ENCODE peak calls at places on chromosome 6, in nine cellular contexts. U is GOT3; W is A549; Y is activated CD4-positive, alpha-beta T cell treated with anti-CD3 and anti-CD28 coated beads, Interleukin-2, amount 50 U/mL, for 48 hours; D is endothelial cell; X is stimulated activated naive CD4-positive, alpha-beta T cell treated with Interleukin-2 at 50 U/mL for 16 hours; S is iris pigment epithelial cell; C is epithelial cell of esophagus; R is GM13977. G is an unnamed sample.

GRCh38 chr6:97524846-97525245 is 241.8 kb upstream of the MMS22L start:
- DNase-seq in S (no peak), U (no peak), D (peak; percentile 49), R (no peak), W (no peak), Y (no peak), C (peak; percentile 84), X (no peak), G (no peak)

GRCh38 chr6:139833592-139833991 is 459.1 kb upstream of the CITED2 start:
- DNase-seq in W (no peak), S (no peak), X (no peak), C (no peak), Y (no peak), R (no peak), D (no peak), U (no peak), G (no peak)

GRCh38 chr6:159898519-159898918 is 7.7 kb downstream of the MAS1 start:
- DNase-seq in Y (no peak), R (no peak), X (no peak), W (no peak), U (no peak), D (no peak), C (no peak), S (no peak), G (no peak)

GRCh38 chr6:35363293-35363750 is 21.0 kb downstream of the PPARD start:
- DNase-seq in Y (no peak), X (no peak), U (no peak), D (no peak), W (no peak), R (no peak), S (peak; percentile 92), C (no peak), G (peak; percentile 39)

GRCh38 chr6:20024316-20024673 is 187.1 kb downstream of the ID4 start:
- DNase-seq in X (no peak), C (no peak), W (no peak), R (no peak), S (no peak), D (no peak), U (no peak), Y (peak; percentile 4), G (no peak)

GRCh38 chr6:11779308-11780096 is 899 bp upstream of the ADTRP start:
- DNase-seq in W (no peak), D (no peak), S (no peak), U (no peak), R (no peak), C (no peak), Y (no peak), X (no peak), G (no peak)

GRCh38 chr6:15481892-15482291 is 180.9 kb downstream of the DTNBP1 start:
- DNase-seq in D (no peak), Y (peak; percentile 29), S (no peak), W (no peak), X (no peak), C (peak; percentile 59), U (no peak), R (peak; percentile 76), G (no peak)

GRCh38 chr6:153131037-153131981 is at the start of gene RGS17:
- DNase-seq in C (peak; percentile 65), S (peak; percentile 72), R (peak; percentile 88), D (peak; percentile 76), X (no peak), Y (peak; percentile 30), U (no peak), W (peak; percentile 65), G (peak; percentile 73)

GRCh38 chr6:30611150-30611855 is 5.7 kb downstream of the PPP1R10 start:
- DNase-seq in U (no peak), X (no peak), D (no peak), Y (no peak), R (no peak), C (no peak), W (no peak), S (no peak), G (no peak)

GRCh38 chr6:67870321-67870720 is 764.8 kb upstream of the ADGRB3 start:
- DNase-seq in Y (no peak), S (peak; percentile 32), X (no peak), U (no peak), D (no peak), W (no peak), R (no peak), C (no peak), G (no peak)

GRCh38 chr6:1094306-1094705 is 217.6 kb upstream of the FOXQ1 start:
- DNase-seq in D (no peak), U (no peak), Y (no peak), S (peak; percentile 54), X (no peak), C (peak; percentile 15), W (no peak), R (no peak), G (peak; percentile 79)

GRCh38 chr6:53647437-53648094 is 18.0 kb downstream of the KLHL31 start:
- DNase-seq in S (no peak), R (no peak), W (no peak), D (no peak), C (peak; percentile 80), U (no peak), X (no peak), Y (peak; percentile 30), G (no peak)

GRCh38 chr6:147301070-147301469 is 96.9 kb downstream of the STXBP5 start:
- DNase-seq in R (no peak), D (no peak), C (no peak), Y (no peak), S (no peak), U (no peak), W (no peak), X (no peak), G (no peak)

GRCh38 chr6:146595981-146596731 is 2.6 kb upstream of the ADGB start:
- DNase-seq in W (no peak), X (no peak), R (no peak), C (peak; percentile 57), Y (no peak), D (no peak), S (no peak), U (no peak), G (no peak)

GRCh38 chr6:156449128-156449527 is 328.1 kb upstream of the ARID1B start:
- DNase-seq in D (no peak), S (no peak), X (no peak), C (peak; percentile 71), R (no peak), W (no peak), Y (no peak), U (no peak), G (no peak)

GRCh38 chr6:139882977-139883728 is 508.7 kb upstream of the CITED2 start:
- DNase-seq in W (no peak), U (no peak), X (no peak), C (no peak), R (no peak), Y (no peak), S (peak; percentile 67), D (no peak), G (peak; percentile 51)

GRCh38 chr6:30748301-30748769 is 4.0 kb upstream of the IER3 start:
- DNase-seq in D (no peak), W (no peak), S (no peak), Y (no peak), C (peak; percentile 94), X (no peak), R (no peak), U (no peak), G (peak; percentile 52)

GRCh38 chr6:20542927-20543602 is 8.8 kb downstream of the CDKAL1 start:
- DNase-seq in S (peak; percentile 92), X (no peak), C (peak; percentile 99), Y (peak; percentile 15), R (peak; percentile 52), D (no peak), W (no peak), U (no peak), G (peak; percentile 84)

G was measured in IMR-90.